ENCODE peak calls at places on chromosomes 1 and 21, in five cellular contexts. P, J, Y, L and S are unnamed samples.

GRCh38 chr1:191498318-191498717 is 659.9 kb upstream of the RGS18 start:
- DNase-seq in P (no peak), J (no peak), Y (no peak), L (no peak), S (no peak)

GRCh38 chr1:93817819-93818569 is 61.0 kb downstream of the DNTTIP2 start:
- DNase-seq in P (no peak), J (no peak), Y (peak), L (peak), S (no peak)

GRCh38 chr1:17881761-17882160 is 126.6 kb downstream of the ACTL8 start:
- DNase-seq in P (no peak), J (no peak), Y (no peak), L (no peak), S (no peak)

GRCh38 chr21:33871171-33871570 is 44.4 kb downstream of the ATP5PO start:
- DNase-seq in P (no peak), J (no peak), Y (peak), L (peak), S (no peak)

GRCh38 chr1:165063181-165063955 is 293.1 kb downstream of the LMX1A start:
- DNase-seq in P (no peak), J (no peak), Y (no peak), L (no peak), S (no peak)

GRCh38 chr1:112316254-112316653 is 79.8 kb upstream of the CTTNBP2NL start:
- DNase-seq in P (no peak), J (no peak), Y (no peak), L (no peak), S (no peak)

GRCh38 chr1:235073331-235073967 is 55.2 kb downstream of the TOMM20 start:
- DNase-seq in P (no peak), J (no peak), Y (no peak), L (peak), S (no peak)

GRCh38 chr1:41387667-41388091 is 26.4 kb downstream of the FOXO6 start:
- DNase-seq in P (peak), J (peak), Y (peak), L (peak), S (peak)

GRCh38 chr21:43188181-43188580 is 19.4 kb downstream of the CRYAA start:
- DNase-seq in P (no peak), J (no peak), Y (no peak), L (no peak), S (no peak)

GRCh38 chr21:43188712-43189151 is 19.9 kb downstream of the CRYAA start:
- DNase-seq in P (no peak), J (no peak), Y (no peak), L (no peak), S (no peak)

GRCh38 chr21:43191521-43191920 is 22.7 kb downstream of the CRYAA start:
- DNase-seq in P (peak), J (no peak), Y (no peak), L (no peak), S (no peak)

GRCh38 chr21:43190544-43191340 is 21.9 kb downstream of the CRYAA start:
- DNase-seq in P (peak), J (no peak), Y (no peak), L (no peak), S (no peak)

DNA sequence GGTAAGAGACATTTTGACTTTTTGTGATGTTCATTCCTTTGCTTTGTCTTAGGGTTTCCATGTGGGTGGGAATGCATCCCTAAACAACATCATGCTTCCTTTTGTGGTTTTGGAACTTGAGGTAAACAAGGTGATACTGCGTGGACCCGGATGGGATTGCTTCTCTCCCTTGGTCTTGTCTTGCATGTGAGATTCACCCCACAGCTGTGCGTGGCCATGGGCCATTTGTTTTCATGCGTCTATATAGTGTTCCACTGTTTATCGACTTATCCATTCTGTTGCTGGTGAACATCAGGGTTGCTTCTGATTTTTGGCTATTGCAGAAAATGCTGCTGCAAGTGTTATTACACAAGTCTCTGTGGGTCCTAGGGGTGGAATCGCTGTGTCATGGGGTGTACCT is 21.1 kb downstream of the CRYAA start:
- DNase-seq in P (peak), J (no peak), Y (no peak), L (no peak), S (no peak)
- H2BK12ac ChIP-seq in P (no peak), J (no peak), Y (no peak), L (no peak), S (no peak)

DNA sequence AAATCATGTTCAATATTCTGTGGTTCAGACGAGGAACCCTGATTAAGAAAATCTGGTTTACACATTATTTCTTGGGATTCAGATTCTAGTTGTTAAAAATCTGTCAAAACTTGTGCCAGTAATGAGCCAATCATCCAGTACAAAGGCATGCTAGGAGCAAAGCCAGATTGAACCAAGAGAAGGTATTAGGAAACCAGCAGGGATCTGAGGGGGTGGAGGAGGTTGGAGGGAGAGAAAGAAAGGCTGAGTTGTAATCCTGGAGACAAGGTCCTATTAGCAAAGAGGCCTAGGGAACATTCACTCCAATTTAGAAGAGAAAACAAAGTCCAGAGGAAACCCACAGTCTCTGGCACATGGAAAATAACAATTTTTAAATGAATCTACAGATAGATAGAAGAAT is 352.9 kb downstream of the LTN1 start:
- DNase-seq in P (no peak), J (no peak), Y (no peak), L (no peak), S (no peak)
- H4K8ac ChIP-seq in P (no peak), J (no peak), Y (no peak), L (no peak), S (no peak)

GRCh38 chr1:8344893-8345507 is 27.1 kb downstream of the SLC45A1 start:
- DNase-seq in P (peak), J (no peak), Y (no peak), L (no peak), S (no peak)

GRCh38 chr1:8342325-8342724 is 24.4 kb downstream of the SLC45A1 start:
- DNase-seq in P (peak), J (no peak), Y (peak), L (peak), S (no peak)

GRCh38 chr1:8345621-8346415 is 27.9 kb downstream of the SLC45A1 start:
- DNase-seq in P (peak), J (no peak), Y (no peak), L (no peak), S (no peak)

GRCh38 chr1:8343044-8343443 is 25.1 kb downstream of the SLC45A1 start:
- DNase-seq in P (peak), J (no peak), Y (no peak), L (no peak), S (no peak)

DNA sequence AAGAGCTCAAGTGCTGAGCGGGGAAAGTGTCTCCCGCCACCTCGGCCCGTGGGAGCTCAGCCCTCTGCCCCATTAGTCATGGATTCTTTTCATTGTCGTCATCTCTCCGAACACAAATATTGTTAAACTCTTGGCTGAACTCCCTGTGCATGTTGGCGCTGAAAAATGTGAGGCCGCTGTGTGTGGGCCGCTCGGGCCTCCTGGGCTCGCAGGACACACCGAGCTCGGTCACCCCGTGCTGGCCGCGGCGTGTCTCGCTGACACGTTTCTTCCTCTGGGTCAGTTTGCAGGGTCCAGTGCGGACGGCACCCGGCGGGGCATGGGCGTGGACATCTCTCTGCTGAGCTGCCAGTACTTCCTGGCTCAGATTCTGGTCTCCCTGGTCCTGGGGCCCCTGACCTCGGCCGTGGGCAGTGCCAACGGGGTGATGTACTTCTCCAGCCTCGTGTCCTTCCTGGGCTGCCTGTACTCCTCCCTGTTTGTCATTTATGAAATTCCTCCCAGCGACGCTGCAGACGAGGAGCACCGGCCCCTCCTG is 25.6 kb downstream of the SLC45A1 start:
- DNase-seq in P (peak), J (no peak), Y (peak), L (peak), S (no peak)
- H2BK5ac ChIP-seq in P (no peak), J (no peak), Y (no peak), L (peak), S (no peak)

GRCh38 chr1:5920201-5920600 is 72.0 kb downstream of the NPHP4 start:
- DNase-seq in P (no peak), J (peak), Y (no peak), L (no peak), S (no peak)
- H2BK12ac ChIP-seq in P (no peak), J (no peak), Y (no peak), L (no peak), S (no peak)